ENCODE peak calls at places on chromosomes 1 and 21, in four cellular contexts. T is HFF-Myc, N is psoas muscle, I is stomach. A is an unnamed sample.
A peak's percentile ranks its signal among the peaks of the same experiment; 100 is the strongest.

GRCh38 chr1:173669491-173669941 is at the start of gene ANKRD45:
- DNase-seq in N (no peak), I (no peak), T (peak; percentile 20), A (peak; percentile 51)

GRCh38 chr1:53733975-53734649 is 4.9 kb downstream of the GLIS1 start:
- DNase-seq in T (peak; percentile 53), N (no peak), I (no peak), A (peak; percentile 62)

GRCh38 chr1:234886081-234886874 is 242.4 kb downstream of the TOMM20 start:
- DNase-seq in T (no peak), N (peak; percentile 56), I (no peak), A (no peak)

GRCh38 chr1:30008372-30008997 is 714.9 kb downstream of the MATN1 start:
- DNase-seq in T (no peak), I (no peak), N (no peak), A (no peak)

GRCh38 chr1:117127840-117128239 is 6.3 kb upstream of the TRIM45 start:
- DNase-seq in T (no peak), I (no peak), N (no peak), A (peak; percentile 58)

GRCh38 chr1:19559641-19560040 is 74.3 kb upstream of the CAPZB start:
- DNase-seq in T (no peak), I (no peak), N (no peak), A (peak; percentile 84)

GRCh38 chr1:202589190-202589680 is 121.0 kb downstream of the SYT2 start:
- DNase-seq in T (peak; percentile 98), N (peak; percentile 88), I (peak; percentile 46), A (peak; percentile 99)

GRCh38 chr21:46265736-46266525 is 19.5 kb downstream of the MCM3AP start:
- DNase-seq in T (no peak), N (no peak), I (no peak), A (no peak)

GRCh38 chr1:41795205-41795762 is 123.4 kb downstream of the HIVEP3 start:
- DNase-seq in N (no peak), T (no peak), I (no peak), A (peak; percentile 80)

GRCh38 chr1:245645894-245646293 is 491.1 kb downstream of the KIF26B start:
- DNase-seq in I (no peak), T (no peak), N (no peak), A (peak; percentile 20)

GRCh38 chr1:54301494-54301893 is 101.5 kb downstream of the MRPL37 start:
- DNase-seq in T (no peak), N (no peak), I (no peak), A (no peak)

GRCh38 chr1:22239378-22239777 is 96.5 kb upstream of the WNT4 start:
- DNase-seq in T (no peak), I (peak; percentile 71), N (no peak), A (no peak)

GRCh38 chr1:161081519-161081918 is 7.8 kb downstream of the NECTIN4 start:
- DNase-seq in T (no peak), I (no peak), N (no peak), A (no peak)

GRCh38 chr1:19682257-19682656 is 17.6 kb downstream of the HTR6 start:
- DNase-seq in N (no peak), T (peak; percentile 85), I (no peak), A (peak; percentile 90)

GRCh38 chr1:246569248-246570238 is 3.3 kb downstream of the CNST start:
- DNase-seq in N (no peak), I (no peak), T (no peak), A (no peak)

GRCh38 chr1:110563089-110563488 is 43.1 kb downstream of the KCNA2 start:
- DNase-seq in N (no peak), I (no peak), T (no peak), A (no peak)

DNA sequence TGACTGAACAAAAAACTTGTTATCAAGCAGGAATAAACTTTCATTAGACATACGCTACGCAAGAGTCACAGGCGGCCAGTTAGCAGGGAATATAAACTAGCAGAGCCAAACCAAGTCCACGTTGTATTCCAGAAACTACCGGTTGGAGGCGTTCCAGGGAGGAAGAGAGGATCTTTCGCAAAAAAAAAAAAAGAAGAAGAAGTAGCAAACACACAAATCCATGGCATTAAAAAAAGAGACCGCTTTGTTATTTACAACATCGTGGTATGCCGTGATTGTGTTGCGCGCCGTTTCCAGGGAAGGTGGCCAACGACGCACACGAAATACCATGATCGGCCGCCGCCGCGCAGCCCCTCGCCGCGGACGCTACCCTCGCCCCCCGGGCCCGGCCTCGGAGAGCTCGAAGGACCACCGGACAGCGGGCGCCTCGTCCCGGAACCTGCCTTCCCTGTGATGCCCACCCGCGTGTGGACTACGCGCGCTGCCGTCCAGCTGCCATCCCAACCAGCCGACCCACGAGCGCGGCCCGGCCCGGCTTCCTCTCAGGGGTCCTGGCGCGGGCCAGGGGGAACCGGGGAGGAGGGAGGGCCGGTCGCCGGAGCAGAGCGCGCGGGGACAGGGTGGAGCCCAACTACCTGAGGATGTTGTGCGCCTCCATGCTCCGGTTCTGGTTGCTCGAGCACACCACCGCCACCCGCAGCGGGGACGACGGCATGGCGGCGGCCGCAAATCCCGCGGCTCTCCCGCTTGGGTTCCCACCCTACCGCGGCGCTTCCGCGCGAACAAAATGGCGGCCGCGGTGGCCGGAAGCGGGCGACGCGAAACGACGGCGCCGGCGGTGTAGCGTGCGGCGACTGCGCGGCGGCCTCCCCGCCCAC is 581 bp downstream of the SSU72 start:
- DNase-seq in N (peak; percentile 72), I (no peak), T (no peak), A (peak; percentile 78)
- TF ChIP-seq CTCF in N (peak; percentile 10), I (no peak), T (peak; percentile 6), A (peak; percentile 37)

GRCh38 chr1:204213668-204214662 is at the start of gene GOLT1A:
- DNase-seq in N (peak; percentile 56), I (peak; percentile 91), T (peak; percentile 60), A (peak; percentile 85)
- H3K4me3 ChIP-seq in N (peak within 1 kb of the TSS; percentile 38), I (peak within 1 kb of the TSS; percentile 21), T (no peak within 1 kb of the TSS), A (no peak within 1 kb of the TSS)

DNA sequence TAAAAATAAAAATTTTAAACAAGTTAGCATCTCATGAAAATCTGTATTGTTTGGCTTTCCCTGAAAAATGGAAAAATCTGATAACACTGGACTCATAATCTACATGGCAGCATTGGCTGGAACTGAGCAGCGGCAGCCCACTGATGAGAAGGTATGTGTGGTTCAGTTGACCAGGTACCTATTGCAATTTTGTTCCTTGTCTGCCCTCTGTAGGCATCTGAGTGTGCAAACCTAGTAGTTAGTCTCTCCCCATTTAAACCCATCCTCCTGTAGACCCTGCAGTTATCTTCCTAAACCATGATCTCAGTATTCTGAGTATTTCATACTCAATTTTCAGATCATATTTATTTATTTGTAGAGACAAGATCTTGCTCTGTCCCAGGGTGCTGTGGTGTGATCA is 59.4 kb upstream of the SERBP1 start:
- DNase-seq in T (no peak), N (no peak), I (no peak), A (peak; percentile 70)
- TF ChIP-seq CTCF in T (no peak), N (peak; percentile 58), I (no peak), A (peak; percentile 62)

GRCh38 chr1:178864326-178864725 is 6.6 kb downstream of the ANGPTL1 start:
- DNase-seq in I (no peak), T (no peak), N (no peak), A (no peak)
- H3K4me3 ChIP-seq in I (no peak overlapping the region), T (no peak overlapping the region), N (peak overlapping the region; percentile 25), A (no peak overlapping the region)

GRCh38 chr1:2983319-2983705 is 38.0 kb upstream of the ACTRT2 start:
- DNase-seq in I (no peak), T (no peak), N (no peak), A (no peak)
- TF ChIP-seq CTCF in I (no peak), T (no peak), N (no peak), A (no peak)

DNA sequence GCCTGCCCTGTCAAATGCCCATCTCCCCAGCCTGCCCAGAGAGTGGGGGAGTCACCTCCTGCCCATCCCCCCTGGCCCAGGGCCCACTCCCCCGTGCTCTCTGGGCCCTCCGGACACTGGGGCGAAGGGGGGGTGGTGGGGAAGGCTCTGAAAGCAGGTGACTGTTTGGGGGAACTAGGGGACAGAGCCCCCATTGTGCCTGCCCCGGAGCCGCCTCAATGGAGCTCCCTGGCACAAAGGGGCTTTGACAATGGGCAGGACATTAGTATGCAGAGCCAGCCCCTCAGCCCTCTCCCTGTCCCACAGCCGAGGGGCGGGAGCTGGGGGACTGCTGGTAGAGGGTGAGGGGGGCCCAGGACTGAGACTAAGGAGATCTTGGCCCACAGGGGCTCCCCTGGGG is 7.8 kb downstream of the KCNJ10 start:
- DNase-seq in I (no peak), T (no peak), N (no peak), A (no peak)
- H3K4me3 ChIP-seq in I (no peak overlapping the region), T (no peak overlapping the region), N (no peak overlapping the region), A (no peak overlapping the region)

GRCh38 chr1:3470650-3471355 is 16.3 kb downstream of the ARHGEF16 start:
- DNase-seq in I (no peak), T (no peak), N (peak; percentile 7), A (no peak)

GRCh38 chr1:3472088-3472850 is 17.8 kb downstream of the ARHGEF16 start:
- DNase-seq in T (no peak), I (no peak), N (peak; percentile 12), A (no peak)

GRCh38 chr1:3469849-3470649 is 15.6 kb downstream of the ARHGEF16 start:
- DNase-seq in T (no peak), N (peak; percentile 12), I (no peak), A (no peak)

GRCh38 chr1:3472906-3473305 is 18.4 kb downstream of the ARHGEF16 start:
- DNase-seq in N (no peak), I (no peak), T (no peak), A (peak; percentile 23)

DNA sequence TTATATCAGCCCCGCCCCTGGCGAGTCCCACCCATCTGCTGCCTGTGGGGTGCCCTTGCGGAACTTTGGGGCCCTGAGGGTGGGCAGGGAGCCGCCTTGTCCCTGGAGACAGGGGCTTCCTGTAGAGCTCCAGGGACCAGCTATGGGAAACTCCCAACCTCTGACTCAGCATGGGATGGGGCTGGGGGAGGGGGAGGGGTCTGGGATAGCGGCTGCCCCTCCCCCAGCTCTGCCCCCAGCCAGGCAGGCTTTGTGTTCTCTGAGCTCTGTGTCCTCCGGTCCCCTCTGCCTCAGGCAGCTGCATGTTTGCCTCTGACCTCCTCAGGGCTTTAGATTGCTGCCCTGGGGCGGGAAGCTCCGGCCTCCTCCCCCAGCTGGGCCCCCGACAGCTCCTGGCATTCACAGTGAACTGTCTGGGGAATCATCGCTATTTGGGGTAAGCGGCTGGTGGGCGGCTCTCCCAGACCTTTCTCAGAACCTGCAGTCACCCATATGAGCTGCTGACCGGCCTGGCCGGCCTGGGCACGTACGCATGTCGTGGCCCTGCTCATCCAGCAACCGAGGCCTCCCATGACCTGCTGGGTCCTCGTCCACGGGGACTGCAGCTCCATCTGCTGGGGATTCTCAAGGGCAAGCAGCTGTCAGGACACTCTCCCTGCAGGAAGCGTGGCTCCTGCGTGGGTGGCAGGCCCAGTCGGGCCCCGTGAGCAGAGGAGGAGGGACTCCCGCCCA is 17.1 kb downstream of the ARHGEF16 start:
- DNase-seq in I (no peak), T (no peak), N (peak; percentile 38), A (peak; percentile 90)
- TF ChIP-seq CTCF in I (no peak), T (peak; percentile 44), N (peak; percentile 57), A (peak; percentile 68)

DNA sequence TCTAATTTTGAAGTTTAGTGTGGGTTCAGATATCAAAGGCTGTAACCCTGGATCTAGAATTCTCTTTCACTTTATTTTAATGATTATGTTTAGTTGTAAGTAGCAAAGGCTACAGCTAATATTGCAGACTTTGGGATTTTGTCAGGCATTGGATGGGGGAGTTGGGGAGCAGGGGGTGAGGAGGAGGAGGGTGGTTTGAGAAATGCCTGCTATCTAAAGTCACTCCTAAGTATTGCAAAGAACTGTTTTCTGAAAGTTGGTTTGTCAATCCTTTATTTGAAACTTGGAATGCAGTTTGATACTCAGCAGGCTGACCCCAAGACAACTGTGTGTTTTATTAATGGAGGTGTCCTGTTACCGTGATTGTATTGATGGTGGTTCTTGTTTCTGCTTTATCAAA is 1.2 kb downstream of the NTPCR start:
- DNase-seq in N (no peak), I (no peak), T (no peak), A (no peak)
- H3K4me3 ChIP-seq in N (peak overlapping the region; percentile 94), I (peak overlapping the region; percentile 90), T (peak overlapping the region; percentile 80), A (no peak overlapping the region)